ENCODE peak calls at places on chromosomes 3 and 15, in ten cellular contexts. One of them, this sample, is unnamed.

GRCh38 chr3:138378990-138379389 is 30.6 kb downstream of the MRAS start:
- DNase-seq in NCI-H460: no peak
- DNase-seq in GM03348: no peak
- DNase-seq in GM12892: no peak
- DNase-seq in GM12864: no peak
- DNase-seq in T-helper 17 cell: no peak
- DNase-seq in KG1: no peak
- DNase-seq in foreskin melanocyte: no peak
- DNase-seq in neural crest cell: no peak
- DNase-seq in pancreas: no peak
- DNase-seq in this sample: no peak

GRCh38 chr3:33482126-33482525 is 41.9 kb upstream of the UBP1 start:
- DNase-seq in neural crest cell: no peak
- DNase-seq in T-helper 17 cell: no peak
- DNase-seq in foreskin melanocyte: no peak
- DNase-seq in GM12892: no peak
- DNase-seq in NCI-H460: no peak
- DNase-seq in KG1: no peak
- DNase-seq in pancreas: no peak
- DNase-seq in GM03348: no peak
- DNase-seq in GM12864: no peak
- DNase-seq in this sample: no peak

GRCh38 chr3:45986303-45986982 is 9.2 kb downstream of the FYCO1 start:
- DNase-seq in neural crest cell: no peak
- DNase-seq in pancreas: peak
- DNase-seq in foreskin melanocyte: no peak
- DNase-seq in GM03348: peak
- DNase-seq in KG1: no peak
- DNase-seq in NCI-H460: no peak
- DNase-seq in T-helper 17 cell: no peak
- DNase-seq in GM12864: no peak
- DNase-seq in GM12892: no peak
- DNase-seq in this sample: peak

GRCh38 chr3:155737844-155738460 is 6.9 kb downstream of the PLCH1 start:
- DNase-seq in NCI-H460: no peak
- DNase-seq in GM03348: no peak
- DNase-seq in GM12864: no peak
- DNase-seq in GM12892: no peak
- DNase-seq in pancreas: no peak
- DNase-seq in foreskin melanocyte: no peak
- DNase-seq in T-helper 17 cell: no peak
- DNase-seq in neural crest cell: no peak
- DNase-seq in KG1: no peak
- DNase-seq in this sample: peak

GRCh38 chr15:48087844-48088243 is 32.9 kb upstream of the SLC24A5 start:
- DNase-seq in GM03348: no peak
- DNase-seq in GM12864: no peak
- DNase-seq in foreskin melanocyte: no peak
- DNase-seq in pancreas: no peak
- DNase-seq in T-helper 17 cell: no peak
- DNase-seq in neural crest cell: no peak
- DNase-seq in KG1: no peak
- DNase-seq in NCI-H460: no peak
- DNase-seq in GM12892: no peak
- DNase-seq in this sample: no peak

GRCh38 chr15:40348471-40348864 is 2.4 kb upstream of the PHGR1 start:
- DNase-seq in NCI-H460: no peak
- DNase-seq in GM03348: no peak
- DNase-seq in GM12892: no peak
- DNase-seq in GM12864: no peak
- DNase-seq in T-helper 17 cell: no peak
- DNase-seq in foreskin melanocyte: no peak
- DNase-seq in KG1: no peak
- DNase-seq in pancreas: no peak
- DNase-seq in neural crest cell: no peak
- DNase-seq in this sample: no peak

GRCh38 chr3:55180936-55181535 is 253.2 kb upstream of the LRTM1 start:
- DNase-seq in GM12892: no peak
- DNase-seq in neural crest cell: peak
- DNase-seq in GM03348: peak
- DNase-seq in pancreas: no peak
- DNase-seq in T-helper 17 cell: no peak
- DNase-seq in NCI-H460: peak
- DNase-seq in GM12864: no peak
- DNase-seq in foreskin melanocyte: peak
- DNase-seq in KG1: peak
- DNase-seq in this sample: peak

GRCh38 chr15:76335851-76336253 is 721 bp upstream of the ISL2 start:
- DNase-seq in GM12864: no peak
- DNase-seq in foreskin melanocyte: no peak
- DNase-seq in NCI-H460: no peak
- DNase-seq in GM03348: peak
- DNase-seq in KG1: no peak
- DNase-seq in GM12892: no peak
- DNase-seq in neural crest cell: no peak
- DNase-seq in pancreas: no peak
- DNase-seq in T-helper 17 cell: no peak
- DNase-seq in this sample: no peak

GRCh38 chr15:76939715-76940114 is 8.2 kb downstream of the RCN2 start:
- DNase-seq in KG1: no peak
- DNase-seq in GM03348: peak
- DNase-seq in foreskin melanocyte: no peak
- DNase-seq in NCI-H460: no peak
- DNase-seq in GM12892: no peak
- DNase-seq in pancreas: no peak
- DNase-seq in neural crest cell: no peak
- DNase-seq in T-helper 17 cell: no peak
- DNase-seq in GM12864: no peak
- DNase-seq in this sample: no peak

GRCh38 chr3:168885028-168885427 is 778.5 kb downstream of the MECOM start:
- DNase-seq in T-helper 17 cell: no peak
- DNase-seq in GM12892: no peak
- DNase-seq in pancreas: no peak
- DNase-seq in foreskin melanocyte: no peak
- DNase-seq in GM12864: no peak
- DNase-seq in NCI-H460: no peak
- DNase-seq in neural crest cell: no peak
- DNase-seq in GM03348: peak
- DNase-seq in KG1: no peak
- DNase-seq in this sample: peak

GRCh38 chr3:153113553-153113952 is 48.5 kb upstream of the RAP2B start:
- DNase-seq in NCI-H460: no peak
- DNase-seq in pancreas: no peak
- DNase-seq in neural crest cell: no peak
- DNase-seq in KG1: no peak
- DNase-seq in GM12892: no peak
- DNase-seq in T-helper 17 cell: no peak
- DNase-seq in GM03348: no peak
- DNase-seq in foreskin melanocyte: no peak
- DNase-seq in GM12864: no peak
- DNase-seq in this sample: no peak

GRCh38 chr3:128394033-128394432 is 72.7 kb downstream of the DNAJB8 start:
- DNase-seq in neural crest cell: no peak
- DNase-seq in NCI-H460: no peak
- DNase-seq in GM12864: no peak
- DNase-seq in GM03348: no peak
- DNase-seq in foreskin melanocyte: no peak
- DNase-seq in T-helper 17 cell: no peak
- DNase-seq in pancreas: peak
- DNase-seq in KG1: no peak
- DNase-seq in GM12892: no peak
- DNase-seq in this sample: no peak

GRCh38 chr3:188821998-188822397 is 349.8 kb upstream of the TPRG1 start:
- DNase-seq in NCI-H460: no peak
- DNase-seq in T-helper 17 cell: no peak
- DNase-seq in foreskin melanocyte: no peak
- DNase-seq in neural crest cell: no peak
- DNase-seq in GM12892: no peak
- DNase-seq in GM03348: no peak
- DNase-seq in GM12864: no peak
- DNase-seq in KG1: no peak
- DNase-seq in pancreas: no peak
- DNase-seq in this sample: no peak

GRCh38 chr3:44976002-44976815 is at the start of the genes EXOSC7 and ZDHHC3:
- DNase-seq in pancreas: peak
- DNase-seq in foreskin melanocyte: peak
- DNase-seq in T-helper 17 cell: peak
- DNase-seq in KG1: peak
- DNase-seq in neural crest cell: peak
- DNase-seq in GM12892: peak
- DNase-seq in NCI-H460: peak
- DNase-seq in GM12864: no peak
- DNase-seq in GM03348: peak
- DNase-seq in this sample: peak

GRCh38 chr3:150921207-150921606 is 16.0 kb upstream of the MINDY4B start:
- DNase-seq in GM12892: no peak
- DNase-seq in GM03348: no peak
- DNase-seq in foreskin melanocyte: no peak
- DNase-seq in GM12864: no peak
- DNase-seq in neural crest cell: no peak
- DNase-seq in KG1: no peak
- DNase-seq in NCI-H460: no peak
- DNase-seq in pancreas: no peak
- DNase-seq in T-helper 17 cell: no peak
- DNase-seq in this sample: no peak

GRCh38 chr3:185188816-185189215 is 36.0 kb upstream of the C3orf70 start:
- DNase-seq in NCI-H460: no peak
- DNase-seq in foreskin melanocyte: no peak
- DNase-seq in KG1: no peak
- DNase-seq in neural crest cell: no peak
- DNase-seq in T-helper 17 cell: no peak
- DNase-seq in pancreas: no peak
- DNase-seq in GM03348: no peak
- DNase-seq in GM12892: no peak
- DNase-seq in GM12864: no peak
- DNase-seq in this sample: no peak

GRCh38 chr15:79609501-79609900 is 177.4 kb downstream of the MINAR1 start:
- DNase-seq in GM03348: no peak
- DNase-seq in T-helper 17 cell: no peak
- DNase-seq in foreskin melanocyte: no peak
- DNase-seq in KG1: no peak
- DNase-seq in neural crest cell: no peak
- DNase-seq in GM12864: no peak
- DNase-seq in NCI-H460: no peak
- DNase-seq in GM12892: no peak
- DNase-seq in pancreas: no peak
- DNase-seq in this sample: no peak

GRCh38 chr3:100269410-100270217 is 8.8 kb downstream of the TBC1D23 start:
- DNase-seq in foreskin melanocyte: peak
- DNase-seq in pancreas: no peak
- DNase-seq in GM03348: peak
- DNase-seq in T-helper 17 cell: no peak
- DNase-seq in NCI-H460: no peak
- DNase-seq in GM12892: no peak
- DNase-seq in neural crest cell: no peak
- DNase-seq in GM12864: no peak
- DNase-seq in KG1: no peak
- DNase-seq in this sample: peak

GRCh38 chr3:84074767-84075166 is 884.0 kb upstream of the CADM2 start:
- DNase-seq in GM12892: no peak
- DNase-seq in T-helper 17 cell: no peak
- DNase-seq in foreskin melanocyte: no peak
- DNase-seq in KG1: no peak
- DNase-seq in GM03348: no peak
- DNase-seq in NCI-H460: no peak
- DNase-seq in pancreas: no peak
- DNase-seq in neural crest cell: no peak
- DNase-seq in GM12864: no peak
- DNase-seq in this sample: no peak

GRCh38 chr3:151345854-151346253 is 16.5 kb upstream of the P2RY13 start:
- DNase-seq in T-helper 17 cell: no peak
- DNase-seq in NCI-H460: no peak
- DNase-seq in neural crest cell: no peak
- DNase-seq in GM12892: no peak
- DNase-seq in GM03348: peak
- DNase-seq in KG1: no peak
- DNase-seq in pancreas: no peak
- DNase-seq in GM12864: no peak
- DNase-seq in foreskin melanocyte: no peak
- DNase-seq in this sample: peak

GRCh38 chr3:40720863-40721262 is 196.1 kb downstream of the ZNF621 start:
- DNase-seq in GM12864: no peak
- DNase-seq in GM12892: no peak
- DNase-seq in T-helper 17 cell: no peak
- DNase-seq in pancreas: no peak
- DNase-seq in neural crest cell: no peak
- DNase-seq in foreskin melanocyte: no peak
- DNase-seq in KG1: no peak
- DNase-seq in GM03348: no peak
- DNase-seq in NCI-H460: no peak
- DNase-seq in this sample: no peak

This sample was measured in cardiac muscle cell.